ENCODE peak calls at places on chromosomes 16 and 17, in seven cellular contexts. F is HCT116; O is fibroblast of lung; I is effector memory CD4-positive, alpha-beta T cell; N is NCI-H1930; D is A549; J is posterior cingulate gyrus. H is an unnamed sample.

GRCh38 chr17:73118139-73118538 is 25.7 kb upstream of the SLC39A11 start:
- DNase-seq in F (no peak), O (no peak), I (no peak), N (no peak), D (no peak), J (no peak), H (no peak)

GRCh38 chr16:88340755-88341150 is 42.0 kb upstream of the ZNF469 start:
- DNase-seq in F (no peak), O (no peak), I (no peak), N (no peak), D (no peak), J (no peak), H (no peak)

GRCh38 chr16:85126731-85127662 is 14.7 kb upstream of the CIBAR2 start:
- DNase-seq in F (no peak), O (peak; percentile 68), I (no peak), N (no peak), D (no peak), J (peak; percentile 40), H (no peak)

GRCh38 chr16:50036426-50036825 is 11.4 kb downstream of the CNEP1R1 start:
- DNase-seq in F (no peak), O (no peak), I (no peak), N (no peak), D (no peak), J (no peak), H (no peak)

GRCh38 chr17:75830168-75831031 is 13.8 kb downstream of the UNC13D start:
- DNase-seq in F (no peak), O (no peak), I (no peak), N (no peak), D (peak; percentile 47), J (no peak), H (no peak)

GRCh38 chr16:1143761-1144450 is 9.0 kb upstream of the CACNA1H start:
- DNase-seq in F (no peak), O (no peak), I (no peak), N (no peak), D (no peak), J (no peak), H (no peak)

GRCh38 chr16:79845734-79846135 is 245.2 kb upstream of the MAF start:
- DNase-seq in F (no peak), O (no peak), I (no peak), N (no peak), D (no peak), J (no peak), H (no peak)

GRCh38 chr16:49644143-49644460 is 211.8 kb downstream of the ZNF423 start:
- DNase-seq in F (no peak), O (peak; percentile 37), I (no peak), N (no peak), D (no peak), J (no peak), H (no peak)

GRCh38 chr16:88298166-88298881 is 84.4 kb upstream of the ZNF469 start:
- DNase-seq in F (no peak), O (peak; percentile 37), I (no peak), N (no peak), D (no peak), J (no peak), H (no peak)

GRCh38 chr16:89193576-89194293 is 6.6 kb downstream of the SLC22A31 start:
- DNase-seq in F (no peak), O (no peak), I (no peak), N (no peak), D (no peak), J (no peak), H (no peak)

GRCh38 chr17:35188111-35188510 is 6.1 kb downstream of the SLC35G3 start:
- DNase-seq in F (no peak), O (no peak), I (no peak), N (no peak), D (no peak), J (no peak), H (no peak)

GRCh38 chr16:79571753-79572544 is 28.6 kb downstream of the MAF start:
- DNase-seq in F (no peak), O (no peak), I (no peak), N (no peak), D (no peak), J (no peak), H (no peak)

GRCh38 chr17:81509048-81509686 is 3.4 kb downstream of the ACTG1 start:
- DNase-seq in F (no peak), O (peak; percentile 35), I (no peak), N (no peak), D (no peak), J (no peak), H (no peak)

GRCh38 chr16:54446639-54447038 is 160.1 kb upstream of the IRX3 start:
- DNase-seq in F (no peak), O (peak; percentile 82), I (no peak), N (no peak), D (no peak), J (peak; percentile 9), H (no peak)

GRCh38 chr17:50482516-50482915 is 3.9 kb downstream of the RSAD1 start:
- DNase-seq in F (peak; percentile 95), O (peak; percentile 98), I (peak; percentile 44), N (no peak), D (peak; percentile 94), J (peak; percentile 87), H (peak; percentile 90)

GRCh38 chr17:48549909-48550308 is 5.0 kb upstream of the HOXB2 start:
- DNase-seq in F (no peak), O (peak; percentile 78), I (no peak), N (no peak), D (no peak), J (no peak), H (no peak)

GRCh38 chr17:56434610-56435009 is 158.9 kb upstream of the NOG start:
- DNase-seq in F (no peak), O (no peak), I (no peak), N (no peak), D (no peak), J (no peak), H (no peak)

GRCh38 chr17:81150379-81151038 is 14.8 kb upstream of the PVALEF start:
- DNase-seq in F (no peak), O (no peak), I (no peak), N (no peak), D (no peak), J (no peak), H (no peak)

GRCh38 chr16:25065899-25066298 is 45.6 kb upstream of the LCMT1 start:
- DNase-seq in F (no peak), O (no peak), I (no peak), N (peak; percentile 5), D (no peak), J (no peak), H (no peak)

GRCh38 chr16:21001262-21001661 is 100.7 kb downstream of the LYRM1 start:
- DNase-seq in F (peak; percentile 38), O (peak; percentile 27), I (no peak), N (peak; percentile 5), D (peak; percentile 18), J (no peak), H (no peak)

GRCh38 chr17:50056217-50056960 is 479 bp downstream of the ITGA3 start:
- DNase-seq in F (no peak), O (peak; percentile 65), I (no peak), N (peak; percentile 31), D (no peak), J (peak; percentile 55), H (peak; percentile 57)

GRCh38 chr16:27638833-27639587 is 89.1 kb downstream of the KATNIP start:
- DNase-seq in F (no peak), O (no peak), I (no peak), N (no peak), D (no peak), J (no peak), H (no peak)

GRCh38 chr17:51056813-51057510 is 63.7 kb downstream of the SPAG9 start:
- DNase-seq in F (peak; percentile 32), O (peak; percentile 85), I (no peak), N (peak; percentile 3), D (peak; percentile 53), J (no peak), H (peak; percentile 23)

H was measured in PC-9.